ENCODE peak calls at places on chromosomes 11 and 22, in five cellular contexts. V, F, S, O and C are unnamed samples.

GRCh38 chr22:25645266-25645665 is 80.8 kb downstream of the GRK3 start:
- DNase-seq in V (no peak), F (no peak), S (no peak), O (no peak), C (no peak)

GRCh38 chr11:91248199-91248807 is 976.3 kb upstream of the FAT3 start:
- DNase-seq in V (no peak), F (no peak), S (no peak), O (peak), C (peak)

GRCh38 chr11:82975882-82976281 is 74.3 kb downstream of the DDIAS start:
- DNase-seq in V (no peak), F (no peak), S (no peak), O (no peak), C (no peak)

GRCh38 chr11:12280838-12281565 is 96.4 kb upstream of the PARVA start:
- DNase-seq in V (peak), F (no peak), S (no peak), O (no peak), C (peak)

GRCh38 chr11:75325713-75326438 is 25.6 kb downstream of the ARRB1 start:
- DNase-seq in V (peak), F (no peak), S (no peak), O (no peak), C (peak)

GRCh38 chr11:520428-521178 is 13.6 kb upstream of the RNH1 start:
- DNase-seq in V (peak), F (no peak), S (no peak), O (no peak), C (no peak)

GRCh38 chr11:35815556-35816315 is 128.1 kb upstream of the LDLRAD3 start:
- DNase-seq in V (no peak), F (no peak), S (no peak), O (no peak), C (no peak)

GRCh38 chr11:102341844-102342318 is 5.1 kb upstream of the BIRC2 start:
- DNase-seq in V (no peak), F (peak), S (no peak), O (peak), C (peak)

GRCh38 chr11:73190557-73190885 is 27.6 kb upstream of the P2RY2 start:
- DNase-seq in V (no peak), F (no peak), S (no peak), O (no peak), C (no peak)

GRCh38 chr11:95641506-95641905 is 148.1 kb downstream of the FAM76B start:
- DNase-seq in V (no peak), F (no peak), S (no peak), O (no peak), C (no peak)